ENCODE peak calls at places on chromosomes 11 and 22, in seven cellular contexts. T is fibroblast of the aortic adventitia, S is cardiac muscle cell, Z is AG04450, Y is H1, O is DND-41, I is fibroblast of pulmonary artery. W is an unnamed sample.

GRCh38 chr22:36510966-36511881 is 4.4 kb upstream of the FOXRED2 start:
- DNase-seq in T (peak; percentile 63), S (peak; percentile 66), Z (peak; percentile 24), Y (no peak), O (peak; percentile 43), I (peak; percentile 65), W (peak; percentile 46)

GRCh38 chr11:27886765-27887328 is 186.6 kb upstream of the BDNF start:
- DNase-seq in T (no peak), S (no peak), Z (no peak), Y (no peak), O (no peak), I (no peak), W (no peak)

GRCh38 chr11:126080206-126080941 is 17.7 kb upstream of the CDON start:
- DNase-seq in T (peak; percentile 41), S (no peak), Z (no peak), Y (no peak), O (no peak), I (no peak), W (peak; percentile 41)

GRCh38 chr11:59574932-59575904 is 40.4 kb downstream of the OSBP start:
- DNase-seq in T (no peak), S (no peak), Z (no peak), Y (no peak), O (no peak), I (no peak), W (no peak)

GRCh38 chr11:117936973-117937372 is 7.8 kb upstream of the TMPRSS13 start:
- DNase-seq in T (no peak), S (no peak), Z (no peak), Y (no peak), O (no peak), I (no peak), W (no peak)

GRCh38 chr11:127247261-127247660 is 246.7 kb upstream of the KIRREL3 start:
- DNase-seq in T (no peak), S (no peak), Z (no peak), Y (no peak), O (no peak), I (no peak), W (no peak)

GRCh38 chr11:125114518-125114917 is 3.1 kb upstream of the TMEM218 start:
- DNase-seq in T (no peak), S (no peak), Z (no peak), Y (no peak), O (no peak), I (no peak), W (no peak)

GRCh38 chr22:43479311-43479710 is 67.5 kb downstream of the MPPED1 start:
- DNase-seq in T (no peak), S (no peak), Z (no peak), Y (no peak), O (no peak), I (no peak), W (no peak)

GRCh38 chr11:124814739-124815138 is 14.5 kb upstream of the MSANTD2 start:
- DNase-seq in T (no peak), S (no peak), Z (no peak), Y (no peak), O (no peak), I (no peak), W (no peak)

GRCh38 chr11:94968334-94968958 is 4.9 kb downstream of the CWC15 start:
- DNase-seq in T (peak; percentile 62), S (peak; percentile 8), Z (no peak), Y (no peak), O (no peak), I (peak; percentile 67), W (no peak)

GRCh38 chr11:74783241-74783871 is 34.7 kb downstream of the RNF169 start:
- DNase-seq in T (peak; percentile 62), S (no peak), Z (no peak), Y (no peak), O (peak; percentile 29), I (peak; percentile 44), W (peak; percentile 6)

GRCh38 chr22:26482171-26482570 is 1.4 kb downstream of the HPS4 start:
- DNase-seq in T (no peak), S (no peak), Z (no peak), Y (no peak), O (no peak), I (no peak), W (no peak)

GRCh38 chr22:50020606-50021005 is 8.0 kb upstream of the IL17REL start:
- DNase-seq in T (no peak), S (no peak), Z (no peak), Y (no peak), O (no peak), I (no peak), W (no peak)

GRCh38 chr11:10529279-10529678 is 11.7 kb downstream of the RNF141 start:
- DNase-seq in T (peak; percentile 32), S (no peak), Z (no peak), Y (no peak), O (no peak), I (no peak), W (no peak)

GRCh38 chr11:125382211-125382807 is 113.8 kb downstream of the FEZ1 start:
- DNase-seq in T (no peak), S (no peak), Z (no peak), Y (no peak), O (no peak), I (no peak), W (peak; percentile 9)

GRCh38 chr11:79046365-79046764 is 394.5 kb downstream of the TENM4 start:
- DNase-seq in T (no peak), S (no peak), Z (no peak), Y (no peak), O (no peak), I (no peak), W (no peak)

GRCh38 chr11:72782081-72782920 is 11.5 kb downstream of the STARD10 start:
- DNase-seq in T (no peak), S (peak; percentile 20), Z (no peak), Y (no peak), O (no peak), I (no peak), W (peak; percentile 26)

GRCh38 chr11:60924110-60924905 is at the start of gene TMEM132A:
- DNase-seq in T (peak; percentile 59), S (peak; percentile 87), Z (no peak), Y (no peak), O (no peak), I (peak; percentile 72), W (peak; percentile 82)

GRCh38 chr11:19524171-19524671 is 188.4 kb upstream of the NAV2 start:
- DNase-seq in T (peak; percentile 24), S (peak; percentile 24), Z (no peak), Y (no peak), O (no peak), I (peak; percentile 20), W (peak; percentile 15)

GRCh38 chr22:46224771-46225290 is 25.3 kb downstream of the CDPF1 start:
- DNase-seq in T (no peak), S (no peak), Z (no peak), Y (no peak), O (no peak), I (no peak), W (no peak)

GRCh38 chr22:46224044-46224746 is 25.9 kb downstream of the CDPF1 start:
- DNase-seq in T (no peak), S (no peak), Z (no peak), Y (no peak), O (no peak), I (no peak), W (no peak)

GRCh38 chr22:46219650-46220049 is 30.4 kb downstream of the CDPF1 start:
- DNase-seq in T (no peak), S (no peak), Z (no peak), Y (no peak), O (peak; percentile 45), I (no peak), W (no peak)

GRCh38 chr22:46225631-46226030 is 24.5 kb downstream of the CDPF1 start:
- DNase-seq in T (no peak), S (no peak), Z (no peak), Y (no peak), O (no peak), I (no peak), W (no peak)

GRCh38 chr22:46220921-46221320 is 29.2 kb downstream of the CDPF1 start:
- DNase-seq in T (no peak), S (no peak), Z (no peak), Y (no peak), O (no peak), I (peak; percentile 42), W (no peak)
- TF ChIP-seq CTCF in T (no peak), S (no peak), Z (no peak), Y (no peak), O (no peak), I (no peak), W (no peak)

GRCh38 chr11:31493235-31493634 is 16.2 kb downstream of the IMMP1L start:
- DNase-seq in T (no peak), S (no peak), Z (no peak), Y (no peak), O (no peak), I (no peak), W (no peak)

GRCh38 chr11:31492320-31492913 is 17.0 kb downstream of the IMMP1L start:
- DNase-seq in T (peak; percentile 60), S (no peak), Z (no peak), Y (no peak), O (no peak), I (peak; percentile 67), W (no peak)

DNA sequence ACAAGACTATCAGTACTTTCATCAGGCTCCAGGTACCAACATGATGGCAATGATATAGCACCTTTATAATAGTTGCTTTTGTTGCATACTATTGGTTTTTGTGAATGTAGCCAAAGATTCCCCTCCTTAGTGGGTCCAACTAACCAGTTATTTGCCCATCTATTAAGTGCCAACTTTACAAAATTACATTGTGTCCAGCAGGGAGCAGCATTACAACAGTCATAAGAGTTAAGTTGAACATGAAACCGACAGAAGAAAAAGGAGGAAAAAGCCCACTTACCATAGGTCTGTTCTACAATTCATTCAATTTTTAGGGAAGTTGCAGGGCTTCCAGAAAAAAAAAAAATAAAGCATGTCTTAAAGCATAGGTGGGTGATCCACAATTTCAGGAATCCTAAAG is 21.6 kb downstream of the IMMP1L start:
- DNase-seq in T (peak; percentile 83), S (peak; percentile 21), Z (peak; percentile 27), Y (no peak), O (peak; percentile 7), I (peak; percentile 85), W (peak; percentile 15)
- TF ChIP-seq CTCF in T (peak; percentile 55), S (peak; percentile 53), Z (peak; percentile 61), Y (peak; percentile 24), O (peak; percentile 60), I (peak; percentile 51), W (peak; percentile 35)

GRCh38 chr11:103326070-103326794 is 217.0 kb downstream of the DYNC2H1 start:
- DNase-seq in T (peak; percentile 86), S (peak; percentile 62), Z (peak; percentile 45), Y (peak; percentile 41), O (peak; percentile 52), I (peak; percentile 89), W (peak; percentile 48)
- TF ChIP-seq CTCF in T (peak; percentile 86), S (peak; percentile 84), Z (peak; percentile 87), Y (peak; percentile 62), O (peak; percentile 83), I (peak; percentile 84), W (peak; percentile 40)

GRCh38 chr11:46369458-46370152 is 11.9 kb upstream of the MDK start:
- DNase-seq in T (peak; percentile 58), S (peak; percentile 88), Z (peak; percentile 46), Y (no peak), O (peak; percentile 65), I (peak; percentile 80), W (peak; percentile 67)
- TF ChIP-seq CTCF in T (peak; percentile 95), S (peak; percentile 95), Z (peak; percentile 92), Y (peak; percentile 85), O (peak; percentile 90), I (peak; percentile 95), W (peak; percentile 90)

DNA sequence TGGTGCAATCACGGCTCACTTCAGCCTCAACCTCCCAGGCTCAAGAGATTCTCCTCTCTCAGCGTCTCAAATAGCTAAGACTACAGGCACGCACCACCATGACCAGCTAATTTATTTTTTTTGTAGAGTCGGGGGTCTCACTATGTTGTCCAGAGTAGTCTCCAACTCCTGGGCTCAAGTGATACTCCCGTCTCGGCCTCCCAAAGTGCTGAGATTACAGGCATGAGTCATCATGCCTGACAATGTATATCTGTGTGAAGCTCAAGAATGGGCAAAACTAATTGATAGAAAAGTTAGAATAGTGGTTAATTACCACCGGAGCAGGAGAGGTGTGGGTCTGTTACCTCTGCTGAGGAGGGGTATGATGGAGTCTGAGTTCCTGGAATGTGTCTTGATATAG is 9.1 kb upstream of the SLC43A3 start:
- DNase-seq in T (no peak), S (no peak), Z (no peak), Y (no peak), O (no peak), I (no peak), W (no peak)
- TF ChIP-seq CTCF in T (no peak), S (no peak), Z (no peak), Y (no peak), O (no peak), I (no peak), W (no peak)